ENCODE peak calls at places on chromosomes 12 and 14, in seven cellular contexts. R is NCI-H69; J is fibroblast of the conjunctiva; O is iris pigment epithelial cell; K is CD8-positive, alpha-beta memory T cell; T is activated naive CD4-positive, alpha-beta T cell treated with anti-CD3 and anti-CD28 coated beads, Interleukin-2, amount 50 U/mL, for 72 hours; S is T-helper 1 cell. Y is an unnamed sample.

GRCh38 chr12:74415633-74416032 is 122.0 kb upstream of the ATXN7L3B start:
- DNase-seq in R (peak), J (peak), O (peak), K (no peak), T (no peak), S (no peak), Y (peak)

GRCh38 chr12:75322464-75322863 is 7.7 kb downstream of the CAPS2 start:
- DNase-seq in R (no peak), J (peak), O (peak), K (no peak), T (no peak), S (no peak), Y (no peak)

GRCh38 chr14:35818346-35819115 is 7.6 kb upstream of the BRMS1L start:
- DNase-seq in R (peak), J (peak), O (peak), K (no peak), T (peak), S (peak), Y (peak)

GRCh38 chr14:104677506-104678332 is 11.7 kb upstream of the INF2 start:
- DNase-seq in R (peak), J (peak), O (peak), K (peak), T (peak), S (peak), Y (peak)

GRCh38 chr12:123056709-123057108 is 76.2 kb downstream of the ARL6IP4 start:
- DNase-seq in R (peak), J (no peak), O (no peak), K (no peak), T (no peak), S (no peak), Y (no peak)

GRCh38 chr12:28097221-28097620 is 93.0 kb upstream of the CCDC91 start:
- DNase-seq in R (no peak), J (no peak), O (no peak), K (no peak), T (no peak), S (no peak), Y (no peak)

GRCh38 chr12:133233993-133234564 is 1.6 kb downstream of the ANHX start:
- DNase-seq in R (no peak), J (no peak), O (no peak), K (no peak), T (no peak), S (no peak), Y (no peak)

GRCh38 chr14:101857226-101857625 is 95.7 kb downstream of the PPP2R5C start:
- DNase-seq in R (no peak), J (no peak), O (no peak), K (no peak), T (no peak), S (no peak), Y (no peak)

GRCh38 chr12:109723311-109723791 is 9.7 kb downstream of the FAM222A start:
- DNase-seq in R (no peak), J (no peak), O (no peak), K (no peak), T (no peak), S (no peak), Y (no peak)

GRCh38 chr12:60205500-60205899 is 609.7 kb downstream of the SLC16A7 start:
- DNase-seq in R (no peak), J (peak), O (peak), K (no peak), T (no peak), S (no peak), Y (peak)

GRCh38 chr14:68718033-68718725 is 74.7 kb downstream of the ZFP36L1 start:
- DNase-seq in R (peak), J (no peak), O (no peak), K (no peak), T (no peak), S (peak), Y (no peak)

GRCh38 chr12:24111591-24111990 is 162.1 kb upstream of the SOX5 start:
- DNase-seq in R (no peak), J (no peak), O (peak), K (no peak), T (no peak), S (no peak), Y (no peak)

GRCh38 chr14:96592591-96593388 is 90.6 kb downstream of the PAPOLA start:
- DNase-seq in R (no peak), J (peak), O (peak), K (peak), T (peak), S (peak), Y (peak)

GRCh38 chr12:113271853-113272561 is 50.7 kb downstream of the TPCN1 start:
- DNase-seq in R (no peak), J (peak), O (peak), K (no peak), T (no peak), S (no peak), Y (no peak)